ENCODE peak calls at places on chromosome 13, in seven cellular contexts. One of them, this sample, is unnamed.

GRCh38 chr13:77595166-77595810 is 59.8 kb downstream of the SCEL start:
- DNase-seq in stomach: no peak
- DNase-seq in Peyer's patch: no peak
- DNase-seq in ovary: no peak
- DNase-seq in upper lobe of left lung: no peak
- DNase-seq in HCT116: no peak
- DNase-seq in breast epithelium: no peak
- DNase-seq in this sample: no peak

GRCh38 chr13:79874396-79875360 is 393.7 kb downstream of the NDFIP2 start:
- DNase-seq in stomach: no peak
- DNase-seq in Peyer's patch: no peak
- DNase-seq in ovary: no peak
- DNase-seq in upper lobe of left lung: no peak
- DNase-seq in HCT116: no peak
- DNase-seq in breast epithelium: no peak
- DNase-seq in this sample: no peak

GRCh38 chr13:33204130-33204927 is 81.2 kb downstream of the STARD13 start:
- DNase-seq in stomach: peak
- DNase-seq in Peyer's patch: no peak
- DNase-seq in ovary: peak
- DNase-seq in upper lobe of left lung: no peak
- DNase-seq in HCT116: no peak
- DNase-seq in breast epithelium: no peak
- DNase-seq in this sample: no peak

GRCh38 chr13:112569771-112570288 is 18.1 kb downstream of the TUBGCP3 start:
- DNase-seq in stomach: no peak
- DNase-seq in Peyer's patch: no peak
- DNase-seq in ovary: no peak
- DNase-seq in upper lobe of left lung: no peak
- DNase-seq in HCT116: no peak
- DNase-seq in breast epithelium: no peak
- DNase-seq in this sample: no peak

GRCh38 chr13:76693086-76693485 is 193.1 kb downstream of the KCTD12 start:
- DNase-seq in stomach: no peak
- DNase-seq in Peyer's patch: no peak
- DNase-seq in ovary: no peak
- DNase-seq in upper lobe of left lung: no peak
- DNase-seq in HCT116: no peak
- DNase-seq in breast epithelium: no peak
- DNase-seq in this sample: no peak

GRCh38 chr13:112532837-112533745 is 54.9 kb downstream of the TUBGCP3 start:
- DNase-seq in stomach: no peak
- DNase-seq in Peyer's patch: no peak
- DNase-seq in ovary: no peak
- DNase-seq in upper lobe of left lung: no peak
- DNase-seq in HCT116: no peak
- DNase-seq in breast epithelium: no peak
- DNase-seq in this sample: no peak

GRCh38 chr13:40252241-40252640 is 414.2 kb downstream of the FOXO1 start:
- DNase-seq in stomach: no peak
- DNase-seq in Peyer's patch: no peak
- DNase-seq in ovary: no peak
- DNase-seq in upper lobe of left lung: no peak
- DNase-seq in HCT116: no peak
- DNase-seq in breast epithelium: no peak
- DNase-seq in this sample: no peak

GRCh38 chr13:90201676-90202425 is 1145.6 kb upstream of the MIR17HG start:
- DNase-seq in stomach: no peak
- DNase-seq in Peyer's patch: no peak
- DNase-seq in ovary: no peak
- DNase-seq in upper lobe of left lung: no peak
- DNase-seq in HCT116: no peak
- DNase-seq in breast epithelium: no peak
- DNase-seq in this sample: no peak

GRCh38 chr13:26964278-26965057 is 203.9 kb upstream of the GPR12 start:
- DNase-seq in stomach: no peak
- DNase-seq in Peyer's patch: no peak
- DNase-seq in ovary: no peak
- DNase-seq in upper lobe of left lung: no peak
- DNase-seq in HCT116: no peak
- DNase-seq in breast epithelium: no peak
- DNase-seq in this sample: no peak

GRCh38 chr13:43664700-43665191 is 122.0 kb downstream of the ENOX1 start:
- DNase-seq in stomach: peak
- DNase-seq in Peyer's patch: peak
- DNase-seq in ovary: peak
- DNase-seq in upper lobe of left lung: no peak
- DNase-seq in HCT116: no peak
- DNase-seq in breast epithelium: no peak
- DNase-seq in this sample: peak

GRCh38 chr13:99311748-99312492 is 4.7 kb upstream of the GPR183 start:
- DNase-seq in stomach: no peak
- DNase-seq in Peyer's patch: no peak
- DNase-seq in ovary: peak
- DNase-seq in upper lobe of left lung: no peak
- DNase-seq in HCT116: no peak
- DNase-seq in breast epithelium: no peak
- DNase-seq in this sample: no peak

GRCh38 chr13:84870190-84870589 is 929.0 kb downstream of the SLITRK6 start:
- DNase-seq in stomach: no peak
- DNase-seq in Peyer's patch: no peak
- DNase-seq in ovary: no peak
- DNase-seq in upper lobe of left lung: no peak
- DNase-seq in HCT116: no peak
- DNase-seq in breast epithelium: no peak
- DNase-seq in this sample: no peak

GRCh38 chr13:98606296-98606695 is 29.4 kb upstream of the STK24 start:
- DNase-seq in stomach: no peak
- DNase-seq in Peyer's patch: no peak
- DNase-seq in ovary: no peak
- DNase-seq in upper lobe of left lung: no peak
- DNase-seq in HCT116: no peak
- DNase-seq in breast epithelium: no peak
- DNase-seq in this sample: peak

DNA sequence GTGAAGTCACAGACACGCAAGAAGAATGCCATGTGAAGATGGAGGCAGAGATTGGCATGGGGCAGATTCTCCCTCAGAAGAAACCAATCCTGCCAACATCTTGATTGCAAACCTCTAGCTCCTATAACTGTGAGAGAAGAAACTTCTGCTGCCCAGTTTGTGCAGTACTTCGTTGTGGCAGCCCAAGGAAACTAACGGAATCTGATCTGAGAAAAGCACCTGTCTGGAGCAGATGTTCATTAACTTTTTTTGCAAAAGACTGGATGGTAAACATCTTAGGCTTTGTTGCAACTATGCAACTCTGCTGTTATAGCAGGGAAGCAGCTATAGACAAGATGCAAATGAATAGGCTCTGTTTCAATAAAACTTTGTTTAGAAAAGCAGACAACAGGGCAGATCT is 25.1 kb upstream of the CPB2 start:
- DNase-seq in stomach: no peak
- DNase-seq in Peyer's patch: no peak
- DNase-seq in ovary: no peak
- DNase-seq in upper lobe of left lung: no peak
- DNase-seq in HCT116: no peak
- DNase-seq in breast epithelium: no peak
- DNase-seq in this sample: no peak
- TF ChIP-seq POLR2A in stomach: no peak
- TF ChIP-seq POLR2A in Peyer's patch: no peak
- TF ChIP-seq POLR2A in ovary: no peak
- TF ChIP-seq POLR2A in upper lobe of left lung: no peak
- TF ChIP-seq POLR2A in HCT116: no peak
- TF ChIP-seq POLR2A in breast epithelium: no peak
- TF ChIP-seq POLR2A in this sample: no peak

GRCh38 chr13:106796280-106797047 is 228.5 kb upstream of the ARGLU1 start:
- DNase-seq in stomach: no peak
- DNase-seq in Peyer's patch: no peak
- DNase-seq in ovary: no peak
- DNase-seq in upper lobe of left lung: no peak
- DNase-seq in HCT116: no peak
- DNase-seq in breast epithelium: no peak
- DNase-seq in this sample: no peak
- TF ChIP-seq POLR2A in stomach: no peak
- TF ChIP-seq POLR2A in Peyer's patch: no peak
- TF ChIP-seq POLR2A in ovary: no peak
- TF ChIP-seq POLR2A in upper lobe of left lung: no peak
- TF ChIP-seq POLR2A in HCT116: no peak
- TF ChIP-seq POLR2A in breast epithelium: no peak
- TF ChIP-seq POLR2A in this sample: no peak

DNA sequence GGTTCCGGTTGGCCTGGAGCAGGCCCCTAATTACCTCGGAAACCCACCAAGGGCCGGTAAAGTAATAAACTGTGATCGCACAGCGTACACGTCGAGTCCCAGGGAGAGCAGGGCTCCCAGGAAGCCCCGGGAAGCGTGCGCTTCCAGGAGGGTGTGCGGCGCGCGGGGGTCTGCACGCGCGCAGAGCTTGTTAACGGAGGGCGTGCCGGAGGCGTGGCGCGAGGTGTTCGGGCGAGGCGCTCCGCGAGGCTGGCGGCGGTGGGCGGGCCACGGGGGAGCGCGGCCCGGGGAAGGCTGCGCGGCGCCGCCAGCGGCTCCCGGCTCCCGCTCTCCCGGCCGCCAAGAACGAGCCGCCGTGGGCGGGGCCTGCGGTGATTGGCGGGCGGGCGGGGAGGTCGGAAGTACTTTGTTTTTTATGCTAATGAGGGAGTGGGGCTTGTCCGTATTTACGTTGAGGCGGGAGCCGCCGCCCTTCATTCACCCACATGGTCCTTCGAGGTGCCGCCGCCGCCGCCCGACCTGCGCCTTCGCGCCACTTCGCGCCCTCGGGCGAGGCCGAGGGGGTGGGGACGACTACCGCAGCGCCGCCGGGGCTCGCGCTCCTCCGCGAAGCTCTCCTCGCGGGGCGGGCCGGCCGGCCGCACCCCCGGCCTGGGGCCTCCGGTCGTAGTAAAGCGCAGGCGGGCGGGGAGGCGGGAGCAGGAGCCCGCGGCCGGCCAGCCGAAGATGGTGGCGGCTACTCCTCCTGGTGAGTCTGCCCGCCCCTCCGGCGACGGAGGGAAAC is at the start of gene MIR17HG:
- DNase-seq in stomach: peak
- DNase-seq in Peyer's patch: peak
- DNase-seq in ovary: peak
- DNase-seq in upper lobe of left lung: peak
- DNase-seq in HCT116: peak
- DNase-seq in breast epithelium: peak
- DNase-seq in this sample: peak
- TF ChIP-seq POLR2A in stomach: no peak
- TF ChIP-seq POLR2A in Peyer's patch: peak
- TF ChIP-seq POLR2A in ovary: peak
- TF ChIP-seq POLR2A in upper lobe of left lung: peak
- TF ChIP-seq POLR2A in HCT116: peak
- TF ChIP-seq POLR2A in breast epithelium: no peak
- TF ChIP-seq POLR2A in this sample: peak

DNA sequence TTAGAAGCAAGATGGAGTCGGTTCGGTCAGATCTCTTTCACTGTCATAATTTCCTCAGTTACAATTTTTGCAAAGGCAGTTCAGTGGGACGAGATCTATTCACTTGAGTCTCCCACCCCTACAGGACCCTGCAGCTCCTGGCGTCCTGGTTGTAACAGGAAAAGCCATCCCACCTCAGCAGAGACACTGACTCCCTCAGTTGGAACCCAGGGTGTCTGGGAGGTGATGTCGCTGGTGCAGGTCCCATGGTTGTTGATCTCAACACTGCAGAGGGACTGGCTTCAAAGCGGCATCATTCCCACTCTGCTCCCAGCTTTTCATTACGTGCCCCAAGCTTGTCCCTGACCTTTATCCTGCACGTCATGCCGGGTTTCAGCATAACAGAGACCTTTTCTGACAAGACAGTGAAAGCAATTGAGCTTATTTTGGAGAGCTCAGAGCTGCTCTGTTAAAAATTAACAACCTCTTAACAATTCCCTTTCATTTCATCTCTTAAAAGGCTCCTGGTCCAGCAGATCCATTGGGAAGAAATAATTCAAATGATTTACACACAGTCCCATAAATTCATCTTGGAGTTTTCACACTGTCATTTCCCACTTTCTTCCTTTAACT is 17.6 kb upstream of the COG3 start:
- DNase-seq in stomach: no peak
- DNase-seq in Peyer's patch: no peak
- DNase-seq in ovary: peak
- DNase-seq in upper lobe of left lung: no peak
- DNase-seq in HCT116: no peak
- DNase-seq in breast epithelium: no peak
- DNase-seq in this sample: no peak
- TF ChIP-seq POLR2A in stomach: no peak
- TF ChIP-seq POLR2A in Peyer's patch: no peak
- TF ChIP-seq POLR2A in ovary: no peak
- TF ChIP-seq POLR2A in upper lobe of left lung: no peak
- TF ChIP-seq POLR2A in HCT116: no peak
- TF ChIP-seq POLR2A in breast epithelium: no peak
- TF ChIP-seq POLR2A in this sample: no peak

GRCh38 chr13:102793583-102794355 is 5.0 kb downstream of the POGLUT2 start:
- DNase-seq in stomach: no peak
- DNase-seq in Peyer's patch: no peak
- DNase-seq in ovary: no peak
- DNase-seq in upper lobe of left lung: no peak
- DNase-seq in HCT116: no peak
- DNase-seq in breast epithelium: no peak
- DNase-seq in this sample: no peak

GRCh38 chr13:102800145-102801041 is 1.5 kb downstream of the BIVM start:
- DNase-seq in stomach: peak
- DNase-seq in Peyer's patch: peak
- DNase-seq in ovary: peak
- DNase-seq in upper lobe of left lung: peak
- DNase-seq in HCT116: peak
- DNase-seq in breast epithelium: peak
- DNase-seq in this sample: peak

GRCh38 chr13:102799544-102800144 is 725 bp downstream of the BIVM start:
- DNase-seq in stomach: peak
- DNase-seq in Peyer's patch: peak
- DNase-seq in ovary: no peak
- DNase-seq in upper lobe of left lung: peak
- DNase-seq in HCT116: no peak
- DNase-seq in breast epithelium: no peak
- DNase-seq in this sample: no peak

GRCh38 chr13:102798653-102799543 is at the start of the genes BIVM and POGLUT2:
- DNase-seq in stomach: peak
- DNase-seq in Peyer's patch: peak
- DNase-seq in ovary: peak
- DNase-seq in upper lobe of left lung: peak
- DNase-seq in HCT116: peak
- DNase-seq in breast epithelium: peak
- DNase-seq in this sample: peak
- TF ChIP-seq POLR2A in stomach: no peak
- TF ChIP-seq POLR2A in Peyer's patch: no peak
- TF ChIP-seq POLR2A in ovary: no peak
- TF ChIP-seq POLR2A in upper lobe of left lung: no peak
- TF ChIP-seq POLR2A in HCT116: peak
- TF ChIP-seq POLR2A in breast epithelium: no peak
- TF ChIP-seq POLR2A in this sample: no peak